ENCODE peak calls at places on chromosomes 4 and X, in ten cellular contexts. J is spleen; A is heart right ventricle; W is MM.1S; R is IMR-90; X is CD8-positive, alpha-beta T cell; L is body of pancreas; E is colonic mucosa; P is PC-9; G is prostate gland. Y is an unnamed sample.

GRCh38 chr4:80259012-80259411 is 7.5 kb upstream of the FGF5 start:
- DNase-seq in J (no peak), A (no peak), W (no peak), R (no peak), X (no peak), L (no peak), E (no peak), P (no peak), G (no peak), Y (no peak)

GRCh38 chrX:19902110-19902509 is 14.7 kb upstream of the SH3KBP1 start:
- DNase-seq in J (no peak), A (peak; percentile 21), W (no peak), R (peak; percentile 38), X (no peak), L (no peak), E (no peak), P (no peak), G (no peak), Y (peak; percentile 24)

GRCh38 chrX:41152221-41152620 is 67.0 kb downstream of the USP9X start:
- DNase-seq in J (no peak), A (no peak), W (peak; percentile 23), R (no peak), X (no peak), L (no peak), E (no peak), P (no peak), G (no peak), Y (no peak)

GRCh38 chrX:153349952-153350351 is 16.0 kb downstream of the ZNF275 start:
- DNase-seq in J (no peak), A (no peak), W (no peak), R (no peak), X (no peak), L (no peak), E (no peak), P (no peak), G (no peak), Y (no peak)

GRCh38 chr4:101230806-101231426 is 116.4 kb downstream of the PPP3CA start:
- DNase-seq in J (no peak), A (no peak), W (no peak), R (peak; percentile 5), X (no peak), L (no peak), E (no peak), P (no peak), G (no peak), Y (no peak)

GRCh38 chrX:48924270-48924669 is 5.4 kb upstream of the PIM2 start:
- DNase-seq in J (no peak), A (no peak), W (no peak), R (no peak), X (no peak), L (no peak), E (no peak), P (no peak), G (no peak), Y (no peak)

GRCh38 chrX:40097492-40098263 is at the start of gene BCOR:
- DNase-seq in J (peak; percentile 93), A (peak; percentile 80), W (peak; percentile 63), R (peak; percentile 58), X (peak; percentile 76), L (peak; percentile 81), E (peak; percentile 81), P (no peak), G (peak; percentile 65), Y (peak; percentile 86)

GRCh38 chr4:174423257-174423944 is 98.9 kb downstream of the HPGD start:
- DNase-seq in J (no peak), A (no peak), W (no peak), R (peak; percentile 5), X (peak; percentile 16), L (peak; percentile 39), E (peak; percentile 25), P (peak; percentile 36), G (peak; percentile 8), Y (peak; percentile 18)

GRCh38 chr4:161554372-161554990 is 609.3 kb downstream of the FSTL5 start:
- DNase-seq in J (no peak), A (no peak), W (no peak), R (peak; percentile 70), X (no peak), L (no peak), E (no peak), P (no peak), G (no peak), Y (no peak)

GRCh38 chr4:125254111-125254510 is 60.6 kb upstream of the FAT4 start:
- DNase-seq in J (no peak), A (no peak), W (no peak), R (peak; percentile 84), X (no peak), L (no peak), E (no peak), P (no peak), G (no peak), Y (no peak)

GRCh38 chrX:148741441-148741840 is 241.0 kb downstream of the AFF2 start:
- DNase-seq in J (no peak), A (no peak), W (no peak), R (no peak), X (no peak), L (no peak), E (no peak), P (no peak), G (no peak), Y (no peak)

GRCh38 chr4:120733968-120734367 is 188.6 kb downstream of the PRDM5 start:
- DNase-seq in J (no peak), A (no peak), W (no peak), R (no peak), X (no peak), L (no peak), E (no peak), P (no peak), G (no peak), Y (no peak)
- H3K4me1 ChIP-seq in J (no peaks in the 10 kb centered on the region), A (peaks cover 12% of the 10 kb centered on the region), W (peaks cover 17% of the 10 kb centered on the region), R (peaks cover 2% of the 10 kb centered on the region), X (no peaks in the 10 kb centered on the region), L (no peaks in the 10 kb centered on the region), E (no peaks in the 10 kb centered on the region), P (no peaks in the 10 kb centered on the region), G (no peaks in the 10 kb centered on the region), Y (no peaks in the 10 kb centered on the region)

DNA sequence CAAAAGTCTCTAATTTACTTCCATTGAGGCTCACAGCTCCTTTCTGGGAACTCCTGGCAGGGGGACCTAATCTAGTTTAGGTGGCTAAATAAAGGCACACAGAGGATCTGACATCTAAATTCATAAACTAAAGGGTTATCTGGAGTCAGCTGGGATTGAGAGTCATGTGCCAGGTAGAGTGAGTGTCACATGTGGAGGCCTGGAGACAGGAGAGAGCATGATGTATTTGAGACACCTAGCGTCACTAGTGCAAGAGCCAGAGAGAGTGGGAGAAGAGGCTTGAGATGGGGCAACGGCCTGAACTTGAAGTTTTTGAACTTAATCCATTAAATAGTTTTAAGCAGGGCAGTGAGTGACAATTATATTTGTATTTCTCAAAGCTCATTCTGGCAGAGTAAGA is 152.6 kb downstream of the ARHGAP10 start:
- DNase-seq in J (no peak), A (no peak), W (no peak), R (no peak), X (no peak), L (no peak), E (no peak), P (no peak), G (no peak), Y (no peak)
- H3K36me3 ChIP-seq in J (no peaks in the 10 kb centered on the region), A (no peaks in the 10 kb centered on the region), W (peaks cover 3% of the 10 kb centered on the region), R (peaks cover 18% of the 10 kb centered on the region), X (no peaks in the 10 kb centered on the region), L (no peaks in the 10 kb centered on the region), E (no peaks in the 10 kb centered on the region), P (no peaks in the 10 kb centered on the region), G (no peaks in the 10 kb centered on the region), Y (peaks cover 70% of the 10 kb centered on the region)

GRCh38 chr4:2482693-2483092 is 13.8 kb downstream of the RNF4 start:
- DNase-seq in J (no peak), A (no peak), W (no peak), R (peak; percentile 35), X (no peak), L (peak; percentile 75), E (peak; percentile 45), P (no peak), G (no peak), Y (peak; percentile 92)
- H3K4me1 ChIP-seq in J (peaks cover 82% of the 10 kb centered on the region), A (peaks cover 97% of the 10 kb centered on the region), W (peaks cover 62% of the 10 kb centered on the region), R (peaks cover 3% of the 10 kb centered on the region), X (peaks cover 92% of the 10 kb centered on the region), L (peaks cover 93% of the 10 kb centered on the region), E (peaks cover 51% of the 10 kb centered on the region), P (no peaks in the 10 kb centered on the region), G (peaks cover 7% of the 10 kb centered on the region), Y (peaks cover 62% of the 10 kb centered on the region)

GRCh38 chr4:169089004-169089403 is 78.9 kb upstream of the CBR4 start:
- DNase-seq in J (no peak), A (no peak), W (no peak), R (no peak), X (no peak), L (no peak), E (no peak), P (no peak), G (no peak), Y (no peak)
- H3K36me3 ChIP-seq in J (no peaks in the 10 kb centered on the region), A (no peaks in the 10 kb centered on the region), W (peaks cover 2% of the 10 kb centered on the region), R (peaks cover 17% of the 10 kb centered on the region), X (no peaks in the 10 kb centered on the region), L (no peaks in the 10 kb centered on the region), E (no peaks in the 10 kb centered on the region), P (peaks cover 18% of the 10 kb centered on the region), G (no peaks in the 10 kb centered on the region), Y (no peaks in the 10 kb centered on the region)

DNA sequence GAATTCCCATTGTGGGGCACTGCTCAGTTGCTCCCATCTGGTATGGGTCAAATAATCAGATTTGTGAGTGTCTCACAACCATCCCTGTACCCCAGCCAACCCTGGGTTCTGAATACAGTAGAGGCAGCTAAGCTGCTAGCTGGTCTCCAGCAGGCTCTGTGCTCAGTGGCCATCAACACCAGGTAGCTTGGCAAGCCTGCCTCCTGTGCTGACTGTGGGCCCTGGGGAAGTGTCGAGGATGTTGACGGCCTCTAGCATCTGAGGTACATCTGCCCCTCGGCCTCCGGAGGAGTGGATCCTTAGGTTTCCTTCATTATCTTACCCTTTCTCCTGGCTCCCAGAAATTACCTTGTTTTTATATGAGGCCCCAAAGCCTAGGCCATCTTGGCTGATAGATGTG is 13.3 kb downstream of the RNF4 start:
- DNase-seq in J (no peak), A (no peak), W (no peak), R (no peak), X (no peak), L (peak; percentile 21), E (no peak), P (no peak), G (no peak), Y (no peak)
- H3K4me1 ChIP-seq in J (peaks cover 84% of the 10 kb centered on the region), A (peaks cover 99% of the 10 kb centered on the region), W (peaks cover 58% of the 10 kb centered on the region), R (peaks cover 3% of the 10 kb centered on the region), X (peaks cover 93% of the 10 kb centered on the region), L (peaks cover 91% of the 10 kb centered on the region), E (peaks cover 56% of the 10 kb centered on the region), P (no peaks in the 10 kb centered on the region), G (peaks cover 7% of the 10 kb centered on the region), Y (peaks cover 100% of the 10 kb centered on the region)